ENCODE peak calls at places on chromosomes 13 and 19, in four cellular contexts. L, B, J and G are unnamed samples.

GRCh38 chr19:29671393-29672076 is 6.3 kb downstream of the PLEKHF1 start:
- DNase-seq in B (peak; percentile 46), L (peak; percentile 34), J (peak; percentile 60), G (no peak)

GRCh38 chr19:17394891-17395415 is 957 bp upstream of the CCDC194 start:
- DNase-seq in J (peak; percentile 84), B (peak; percentile 56), L (peak; percentile 66), G (peak; percentile 56)

GRCh38 chr19:44741841-44742352 is 6.6 kb upstream of the BCL3 start:
- DNase-seq in J (peak; percentile 100), L (no peak), B (peak; percentile 97), G (peak; percentile 82)

GRCh38 chr13:74074723-74075122 is 59.5 kb downstream of the KLF12 start:
- DNase-seq in J (peak; percentile 43), B (no peak), L (no peak), G (no peak)

GRCh38 chr13:87671824-87672603 is 843 bp downstream of the SLITRK5 start:
- DNase-seq in B (no peak), J (no peak), L (peak; percentile 66), G (no peak)

GRCh38 chr19:6017576-6017975 is 39.6 kb upstream of the RANBP3 start:
- DNase-seq in L (no peak), B (no peak), J (no peak), G (no peak)

GRCh38 chr13:22933571-22934181 is 247.1 kb upstream of the SGCG start:
- DNase-seq in J (no peak), B (no peak), L (no peak), G (no peak)

GRCh38 chr13:33775339-33776108 is 42.4 kb upstream of the RFC3 start:
- DNase-seq in J (no peak), B (no peak), L (no peak), G (no peak)

GRCh38 chr13:30751183-30751933 is 16.0 kb downstream of the ALOX5AP start:
- DNase-seq in B (no peak), J (no peak), L (no peak), G (no peak)

GRCh38 chr13:30181856-30182651 is 125.3 kb downstream of the KATNAL1 start:
- DNase-seq in J (no peak), L (no peak), B (no peak), G (no peak)

GRCh38 chr13:23794267-23795161 is 94.7 kb downstream of the MIPEP start:
- DNase-seq in L (peak; percentile 32), B (no peak), J (peak; percentile 46), G (no peak)

GRCh38 chr13:110106726-110107125 is 200.2 kb downstream of the COL4A1 start:
- DNase-seq in J (peak; percentile 69), L (no peak), B (peak; percentile 64), G (no peak)

GRCh38 chr13:112911883-112912282 is 57.1 kb upstream of the MCF2L start:
- DNase-seq in L (no peak), B (no peak), J (no peak), G (no peak)

GRCh38 chr19:23440791-23441190 is 45.5 kb upstream of the ZNF91 start:
- DNase-seq in B (peak; percentile 29), L (peak; percentile 41), J (peak; percentile 0), G (no peak)
- TF ChIP-seq CTCF in B (no peak), L (peak; percentile 69), J (peak; percentile 27), G (peak; percentile 52)

DNA sequence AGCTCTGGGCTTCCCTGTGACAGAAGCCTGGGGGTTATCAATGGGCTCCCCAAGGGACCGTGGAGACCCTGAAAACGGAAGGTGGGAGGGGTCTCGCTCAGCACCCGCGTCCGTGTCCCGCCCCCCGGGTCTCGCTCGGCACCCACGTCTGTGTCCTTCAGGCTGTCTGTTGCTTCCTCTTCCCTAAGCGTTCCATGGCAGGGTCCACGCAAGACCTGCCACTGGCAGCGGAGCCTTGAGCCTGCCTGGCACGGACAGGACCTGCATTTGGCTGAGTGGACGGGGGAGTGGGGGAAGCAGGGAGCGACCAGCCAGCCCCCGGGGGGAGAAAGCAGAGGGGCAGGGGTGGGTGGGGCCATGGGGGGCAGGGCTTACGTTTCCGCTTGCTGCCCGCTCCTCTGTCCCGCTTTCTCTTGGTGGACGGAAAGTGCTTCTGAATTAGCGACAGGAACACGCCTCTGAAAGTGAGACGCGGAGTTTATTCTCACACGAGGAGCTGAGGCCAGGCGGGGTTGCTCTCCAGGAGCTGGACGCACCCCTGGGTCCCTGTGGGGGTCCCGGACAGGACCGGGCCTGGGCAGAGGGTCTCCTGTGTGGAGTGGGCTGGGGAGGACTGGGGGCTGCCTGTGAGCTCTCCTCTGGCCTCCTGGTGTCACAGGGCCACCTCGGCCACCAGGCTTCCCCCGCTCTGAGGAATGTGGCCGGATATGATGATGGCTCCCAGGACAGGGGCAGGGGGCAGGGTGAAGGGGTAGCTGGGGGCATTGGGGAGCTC is 12.0 kb downstream of the GPX4 start:
- DNase-seq in J (no peak), B (no peak), L (no peak), G (no peak)
- H3K36me3 ChIP-seq in J (peaks cover 2% of the 10 kb centered on the region), B (no peaks in the 10 kb centered on the region), L (peaks cover 28% of the 10 kb centered on the region), G (peaks cover 1% of the 10 kb centered on the region)

GRCh38 chr19:41399091-41399490 is 1.5 kb downstream of the BCKDHA start:
- DNase-seq in B (no peak), L (no peak), J (no peak), G (no peak)
- H3K4me3 ChIP-seq in B (no peak overlapping the region), L (peak overlapping the region; percentile 96), J (peak overlapping the region; percentile 98), G (no peak overlapping the region)

DNA sequence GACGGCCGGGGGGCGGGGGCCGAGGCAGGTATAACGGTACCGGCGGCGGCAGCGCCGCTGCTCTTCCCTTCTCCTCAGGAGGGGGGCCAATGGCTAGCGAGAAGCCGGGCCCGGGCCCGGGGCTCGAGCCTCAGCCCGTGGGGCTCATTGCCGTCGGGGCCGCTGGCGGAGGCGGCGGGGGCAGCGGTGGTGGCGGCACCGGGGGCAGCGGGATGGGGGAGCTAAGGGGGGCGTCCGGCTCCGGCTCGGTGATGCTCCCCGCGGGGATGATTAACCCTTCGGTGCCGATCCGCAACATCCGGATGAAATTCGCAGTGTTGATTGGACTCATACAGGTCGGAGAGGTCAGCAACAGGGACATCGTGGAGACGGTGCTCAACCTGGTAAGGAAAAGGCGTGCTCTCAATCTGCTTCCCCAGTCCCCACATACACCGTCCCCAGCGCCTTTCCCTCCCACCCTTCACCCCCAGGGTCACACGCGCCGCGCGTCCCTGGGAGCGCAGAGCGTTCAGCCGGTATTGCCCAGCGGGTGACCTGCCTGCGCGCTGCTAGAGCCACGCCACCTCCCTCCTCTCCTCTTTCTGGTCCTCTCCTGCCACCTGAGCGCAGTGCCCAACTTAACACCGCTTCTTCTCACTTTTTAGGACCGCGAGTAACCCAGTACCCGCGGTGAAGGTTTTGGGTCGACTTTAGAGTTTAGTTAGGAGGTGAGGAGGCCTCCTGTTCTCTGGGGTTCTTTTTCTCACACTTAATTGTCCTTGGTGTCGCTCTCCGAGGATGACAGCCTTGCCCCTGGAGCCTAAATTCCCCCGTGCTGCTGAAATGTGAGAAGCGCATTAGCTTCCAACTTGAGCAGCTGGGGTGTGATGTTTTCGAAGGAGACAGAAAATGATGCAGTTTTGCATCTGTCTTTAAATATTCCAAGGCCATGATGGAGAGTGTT is 933 bp downstream of the NBEA start:
- DNase-seq in J (peak; percentile 5), L (peak; percentile 28), B (peak; percentile 50), G (no peak)
- TF ChIP-seq CTCF in J (no peak), L (no peak), B (no peak), G (no peak)

GRCh38 chr19:49347191-49347590 is 12.0 kb downstream of the CD37 start:
- DNase-seq in L (no peak), B (no peak), J (no peak), G (no peak)
- H3K36me3 ChIP-seq in L (peaks cover 34% of the 10 kb centered on the region), B (no peaks in the 10 kb centered on the region), J (peaks cover 83% of the 10 kb centered on the region), G (no peaks in the 10 kb centered on the region)

GRCh38 chr13:51230473-51231105 is 8.4 kb downstream of the FAM124A start:
- DNase-seq in L (no peak), B (peak; percentile 85), J (peak; percentile 89), G (no peak)
- H3K4me3 ChIP-seq in L (no peak overlapping the region), B (no peak overlapping the region), J (no peak overlapping the region), G (no peak overlapping the region)

DNA sequence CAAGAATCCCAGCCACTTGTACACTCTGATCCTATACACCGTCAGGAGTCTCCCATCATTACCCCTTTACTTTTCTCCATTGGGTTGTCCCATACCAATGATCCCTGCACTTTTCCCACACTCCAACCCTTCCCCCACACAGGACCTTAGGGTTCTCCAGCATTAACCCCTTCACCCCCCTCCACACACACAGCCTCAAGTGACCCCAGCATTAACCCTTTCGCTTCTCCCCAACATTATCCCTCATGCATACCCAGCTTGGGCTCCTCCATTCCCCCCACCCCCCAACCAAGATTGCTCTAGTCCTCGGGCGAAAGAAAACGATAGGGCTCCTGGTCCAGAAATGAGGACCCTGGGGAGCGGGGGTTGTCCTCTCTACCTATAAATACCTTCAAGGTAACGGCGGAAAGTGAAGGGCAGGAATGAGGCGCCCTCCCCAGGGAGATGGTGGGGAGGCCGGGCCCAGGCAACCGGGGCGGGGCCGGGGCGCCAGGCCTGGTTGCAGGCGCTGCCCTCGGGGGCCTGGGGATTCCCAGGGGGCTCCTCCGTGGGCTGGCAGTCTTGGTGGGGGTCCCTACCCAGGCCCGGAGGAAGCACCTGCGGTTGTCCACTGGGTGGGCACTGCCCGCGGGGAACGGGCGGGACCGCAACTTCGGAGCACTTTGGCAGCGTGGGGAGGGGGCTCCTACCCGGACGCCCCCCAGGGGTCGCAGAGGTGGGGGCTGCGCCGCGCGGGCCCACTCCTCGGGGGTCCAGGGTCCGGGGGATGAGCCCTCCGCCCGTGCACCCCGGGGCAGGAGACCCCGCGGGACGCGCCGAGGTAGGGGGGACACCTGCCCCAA is 757 bp downstream of the WIZ start:
- DNase-seq in L (peak; percentile 27), B (no peak), J (peak; percentile 46), G (peak; percentile 47)
- TF ChIP-seq CTCF in L (no peak), B (no peak), J (no peak), G (no peak)

DNA sequence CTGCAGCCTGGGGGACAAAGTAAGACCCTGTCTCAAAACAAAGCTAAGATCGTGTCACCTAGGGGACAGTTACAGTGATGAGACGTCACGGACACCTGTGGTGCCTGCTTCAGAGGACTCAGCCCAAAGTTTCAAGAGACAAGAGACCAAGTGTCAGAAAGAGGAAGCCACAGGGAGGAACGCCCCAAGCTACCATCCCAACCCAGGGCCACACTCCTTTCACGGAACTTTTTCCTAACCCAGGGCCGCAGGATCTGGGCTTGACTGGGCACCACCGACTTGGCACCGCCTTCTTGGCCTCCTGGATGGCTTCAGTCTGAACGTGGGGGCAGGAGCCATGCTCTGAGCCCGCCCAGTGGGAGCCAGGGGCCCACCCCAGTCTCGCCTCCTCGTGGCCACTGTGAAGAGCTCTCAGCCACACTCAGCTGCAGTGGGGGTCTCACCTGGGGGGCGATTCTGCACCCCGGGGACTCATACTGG is 8.5 kb downstream of the MOB3A start:
- DNase-seq in L (peak; percentile 92), J (no peak), B (no peak), G (no peak)
- H3K36me3 ChIP-seq in L (peaks cover 16% of the 10 kb centered on the region), J (no peaks in the 10 kb centered on the region), B (no peaks in the 10 kb centered on the region), G (no peaks in the 10 kb centered on the region)

GRCh38 chr13:69676286-69676685 is 431.3 kb upstream of the ATXN8OS start:
- DNase-seq in L (no peak), B (no peak), J (no peak), G (no peak)
- H3K4me3 ChIP-seq in L (no peak overlapping the region), B (no peak overlapping the region), J (no peak overlapping the region), G (no peak overlapping the region)